ENCODE peak calls at places on chromosomes 6 and 20, in eight cellular contexts. G is mammary epithelial cell, X is GM23248, J is PC-3, A is HepG2, Y is hepatocyte, D is neural progenitor cell, S is endothelial cell of umbilical vein. M is an unnamed sample.

GRCh38 chr6:2663123-2663522 is 87.6 kb downstream of the MYLK4 start:
- DNase-seq in G (no peak), X (no peak), J (no peak), A (no peak), Y (no peak), D (no peak), S (no peak), M (no peak)

GRCh38 chr20:3123542-3123941 is 36.1 kb downstream of the FASTKD5 start:
- DNase-seq in G (no peak), X (no peak), J (no peak), A (no peak), Y (no peak), D (no peak), S (no peak), M (no peak)

GRCh38 chr6:36139431-36139830 is 9.1 kb downstream of the MAPK13 start:
- DNase-seq in G (no peak), X (no peak), J (no peak), A (no peak), Y (peak; percentile 53), D (peak; percentile 69), S (no peak), M (no peak)

GRCh38 chr20:4130404-4131189 is 115.2 kb upstream of the RNF24 start:
- DNase-seq in G (peak; percentile 59), X (peak; percentile 80), J (peak; percentile 90), A (no peak), Y (no peak), D (no peak), S (peak; percentile 68), M (no peak)

GRCh38 chr6:119308048-119308570 is 41.5 kb downstream of the MAN1A1 start:
- DNase-seq in G (peak; percentile 55), X (peak; percentile 79), J (peak; percentile 78), A (peak; percentile 83), Y (peak; percentile 58), D (no peak), S (peak; percentile 54), M (no peak)

GRCh38 chr6:107275330-107275865 is 160.1 kb upstream of the BEND3 start:
- DNase-seq in G (no peak), X (no peak), J (peak; percentile 11), A (no peak), Y (peak; percentile 72), D (no peak), S (no peak), M (no peak)

GRCh38 chr6:2108700-2109306 is 136.6 kb downstream of the GMDS start:
- DNase-seq in G (no peak), X (no peak), J (no peak), A (peak; percentile 20), Y (no peak), D (no peak), S (no peak), M (no peak)

GRCh38 chr6:131846023-131846663 is 38.3 kb downstream of the ENPP1 start:
- DNase-seq in G (no peak), X (no peak), J (no peak), A (no peak), Y (no peak), D (no peak), S (no peak), M (no peak)

GRCh38 chr6:138963531-138963930 is 24.5 kb downstream of the REPS1 start:
- DNase-seq in G (no peak), X (no peak), J (no peak), A (no peak), Y (no peak), D (no peak), S (peak; percentile 88), M (no peak)

GRCh38 chr6:163900570-163900969 is 486.1 kb downstream of the QKI start:
- DNase-seq in G (no peak), X (no peak), J (no peak), A (no peak), Y (no peak), D (no peak), S (no peak), M (no peak)

GRCh38 chr20:58545565-58546195 is 30.5 kb upstream of the APCDD1L start:
- DNase-seq in G (no peak), X (peak; percentile 37), J (no peak), A (no peak), Y (no peak), D (no peak), S (no peak), M (no peak)

GRCh38 chr20:32527052-32527446 is 58.1 kb downstream of the NOL4L start:
- DNase-seq in G (no peak), X (no peak), J (no peak), A (no peak), Y (no peak), D (no peak), S (no peak), M (no peak)
- H3K27me3 ChIP-seq in G (no peaks in the 10 kb centered on the region), X (no peaks in the 10 kb centered on the region), J (no peaks in the 10 kb centered on the region), A (no peaks in the 10 kb centered on the region), Y (no peaks in the 10 kb centered on the region), D (no peaks in the 10 kb centered on the region), S (no peaks in the 10 kb centered on the region), M (no peaks in the 10 kb centered on the region)

GRCh38 chr20:34817801-34818200 is 7.7 kb downstream of the NCOA6 start:
- DNase-seq in G (no peak), X (no peak), J (no peak), A (no peak), Y (no peak), D (no peak), S (no peak), M (no peak)

GRCh38 chr20:34824026-34824860 is 1.2 kb downstream of the NCOA6 start:
- DNase-seq in G (peak; percentile 83), X (peak; percentile 69), J (peak; percentile 85), A (peak; percentile 79), Y (peak; percentile 81), D (peak; percentile 65), S (peak; percentile 57), M (peak; percentile 92)

GRCh38 chr20:34824861-34825529 is 456 bp downstream of the NCOA6 start:
- DNase-seq in G (peak; percentile 20), X (peak; percentile 85), J (peak; percentile 35), A (peak; percentile 54), Y (peak; percentile 87), D (peak; percentile 89), S (peak; percentile 58), M (peak; percentile 61)

GRCh38 chr20:34817072-34817471 is 8.4 kb downstream of the NCOA6 start:
- DNase-seq in G (no peak), X (no peak), J (no peak), A (no peak), Y (no peak), D (no peak), S (no peak), M (no peak)

GRCh38 chr20:34820805-34821578 is 4.5 kb downstream of the NCOA6 start:
- DNase-seq in G (no peak), X (no peak), J (no peak), A (no peak), Y (no peak), D (no peak), S (no peak), M (no peak)
- H4K20me1 ChIP-seq in G (peaks cover 2% of the 10 kb centered on the region), X (peaks cover 15% of the 10 kb centered on the region), J (peaks cover 43% of the 10 kb centered on the region), A (peaks cover 18% of the 10 kb centered on the region), Y (peaks cover 75% of the 10 kb centered on the region), D (peaks cover 72% of the 10 kb centered on the region), S (peaks cover 8% of the 10 kb centered on the region), M (peaks cover 28% of the 10 kb centered on the region)

GRCh38 chr20:50731055-50731929 is at the start of gene PARD6B:
- DNase-seq in G (peak; percentile 100), X (peak; percentile 96), J (peak; percentile 100), A (peak; percentile 99), Y (peak; percentile 100), D (peak; percentile 100), S (peak; percentile 84), M (peak; percentile 99)
- TF ChIP-seq EZH2 in G (no peak), X (no peak), J (no peak), A (no peak), Y (no peak), D (no peak), S (no peak), M (no peak)

DNA sequence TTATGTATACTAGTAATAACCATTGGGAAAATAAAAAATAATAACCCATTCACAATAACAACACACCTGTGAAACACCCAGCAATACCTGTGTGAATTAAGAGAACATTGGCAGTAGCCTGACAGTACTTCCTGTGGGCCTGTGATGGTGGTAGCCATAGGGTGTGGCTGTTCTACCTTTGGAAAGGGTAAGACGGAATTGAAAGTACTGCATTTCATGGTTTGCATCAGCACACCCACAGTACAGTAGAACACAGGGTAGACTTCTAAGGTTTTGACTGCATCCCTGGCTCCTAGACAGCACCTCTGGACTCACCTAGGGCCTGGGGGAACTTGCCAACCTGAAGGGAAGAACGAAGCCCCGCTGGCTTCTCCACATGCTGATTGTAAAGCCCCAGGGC is 279.8 kb downstream of the HTR1B start:
- DNase-seq in G (no peak), X (no peak), J (no peak), A (no peak), Y (no peak), D (no peak), S (no peak), M (no peak)
- H3K27me3 ChIP-seq in G (no peaks in the 10 kb centered on the region), X (no peaks in the 10 kb centered on the region), J (no peaks in the 10 kb centered on the region), A (no peaks in the 10 kb centered on the region), Y (no peaks in the 10 kb centered on the region), D (no peaks in the 10 kb centered on the region), S (no peaks in the 10 kb centered on the region), M (no peaks in the 10 kb centered on the region)

GRCh38 chr6:90113389-90113788 is 183.3 kb downstream of the BACH2 start:
- DNase-seq in G (no peak), X (no peak), J (no peak), A (no peak), Y (no peak), D (no peak), S (no peak), M (no peak)
- H4K20me1 ChIP-seq in G (no peaks in the 10 kb centered on the region), X (no peaks in the 10 kb centered on the region), J (no peaks in the 10 kb centered on the region), A (no peaks in the 10 kb centered on the region), Y (no peaks in the 10 kb centered on the region), D (no peaks in the 10 kb centered on the region), S (no peaks in the 10 kb centered on the region), M (no peaks in the 10 kb centered on the region)

GRCh38 chr6:10837009-10837691 is 1.2 kb downstream of the MAK start:
- DNase-seq in G (peak; percentile 10), X (peak; percentile 47), J (peak; percentile 28), A (no peak), Y (peak; percentile 12), D (peak; percentile 86), S (peak; percentile 51), M (no peak)
- TF ChIP-seq EZH2 in G (no peak), X (peak; percentile 91), J (no peak), A (peak; percentile 81), Y (no peak), D (no peak), S (peak; percentile 36), M (no peak)